ENCODE peak calls at places on chromosomes 1 and 21, in five cellular contexts. K is Panc1, U is upper lobe of right lung, A is PC-3, T is GM23248. V is an unnamed sample.

GRCh38 chr1:6805004-6805416 is 19.8 kb downstream of the CAMTA1 start:
- DNase-seq in K (no peak), U (no peak), T (no peak), A (no peak), V (no peak)

GRCh38 chr1:180580237-180580636 is 21.5 kb downstream of the OVAAL start:
- DNase-seq in T (peak; percentile 37), U (no peak), A (peak; percentile 17), K (no peak), V (no peak)

GRCh38 chr21:33640697-33641338 is 723 bp downstream of the CRYZL1 start:
- DNase-seq in K (no peak), U (no peak), T (peak; percentile 71), A (peak; percentile 36), V (no peak)

GRCh38 chr1:95716097-95716496 is 482.1 kb downstream of the RWDD3 start:
- DNase-seq in T (no peak), K (no peak), U (no peak), A (peak; percentile 11), V (no peak)

GRCh38 chr1:174367892-174368291 is 79.9 kb upstream of the GPR52 start:
- DNase-seq in A (no peak), U (no peak), T (no peak), K (no peak), V (no peak)

GRCh38 chr1:155932487-155932886 is 1.7 kb downstream of the KHDC4 start:
- DNase-seq in K (no peak), T (peak; percentile 74), A (peak; percentile 78), U (no peak), V (no peak)

GRCh38 chr1:119613769-119614358 is 34.2 kb downstream of the ZNF697 start:
- DNase-seq in A (peak; percentile 90), T (peak; percentile 85), U (peak; percentile 81), K (peak; percentile 69), V (peak; percentile 79)

GRCh38 chr1:212455406-212456165 is 22.9 kb downstream of the NENF start:
- DNase-seq in T (peak; percentile 76), U (peak; percentile 89), A (peak; percentile 98), K (peak; percentile 59), V (peak; percentile 83)

GRCh38 chr1:119978018-119978505 is 81.7 kb upstream of the ADAM30 start:
- DNase-seq in T (no peak), A (no peak), K (no peak), U (no peak), V (no peak)

GRCh38 chr21:28069446-28069845 is 923.2 kb downstream of the LTN1 start:
- DNase-seq in T (peak; percentile 27), U (no peak), A (peak; percentile 17), K (no peak), V (no peak)

GRCh38 chr1:4068076-4068475 is 168.0 kb upstream of the C1orf174 start:
- DNase-seq in U (peak; percentile 28), A (no peak), T (no peak), K (no peak), V (no peak)

GRCh38 chr1:241270016-241270415 is 87.0 kb downstream of the RGS7 start:
- DNase-seq in A (no peak), U (no peak), K (no peak), T (no peak), V (no peak)

GRCh38 chr1:91098299-91098901 is 76.6 kb upstream of the ZNF644 start:
- DNase-seq in T (no peak), A (peak; percentile 25), U (no peak), K (no peak), V (no peak)

GRCh38 chr1:87513270-87513669 is 184.6 kb downstream of the LMO4 start:
- DNase-seq in T (no peak), K (no peak), U (no peak), A (no peak), V (no peak)

GRCh38 chr1:187474266-187474665 is 645.5 kb downstream of the PLA2G4A start:
- DNase-seq in T (peak; percentile 72), U (no peak), A (peak; percentile 41), K (no peak), V (no peak)

GRCh38 chr1:236429715-236430274 is 35.7 kb downstream of the EDARADD start:
- DNase-seq in A (no peak), T (no peak), K (no peak), U (no peak), V (no peak)

GRCh38 chr1:65959896-65960295 is 167.2 kb downstream of the PDE4B start:
- DNase-seq in T (no peak), A (no peak), U (no peak), K (no peak), V (no peak)

GRCh38 chr1:19635646-19636045 is 8.5 kb upstream of the NBL1 start:
- DNase-seq in A (peak; percentile 38), K (no peak), T (peak; percentile 47), U (peak; percentile 20), V (no peak)

GRCh38 chr1:225919906-225920305 is 4.1 kb downstream of the PYCR2 start:
- DNase-seq in K (no peak), T (peak; percentile 83), A (peak; percentile 93), U (peak; percentile 79), V (peak; percentile 58)

DNA sequence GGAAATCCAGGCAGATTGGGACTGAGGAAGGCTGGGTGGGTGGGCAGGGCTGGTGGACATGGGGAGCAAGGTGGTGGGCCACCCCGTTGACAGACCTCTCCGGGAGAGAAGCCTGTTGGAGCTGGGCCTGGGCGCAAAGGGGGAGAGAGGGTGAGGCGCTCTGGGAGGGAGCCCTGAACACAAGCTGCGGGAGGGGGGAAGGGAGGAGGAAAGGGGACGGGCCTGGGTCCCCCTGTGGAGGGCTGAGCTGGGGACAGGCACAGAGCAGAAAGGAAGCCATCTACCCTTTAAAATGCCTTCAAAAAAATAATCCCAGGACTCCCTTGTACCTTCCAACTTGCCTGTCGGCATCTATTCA is 161.8 kb downstream of the PSMG1 start:
- DNase-seq in A (no peak), K (no peak), U (no peak), T (no peak), V (no peak)
- H3K27ac ChIP-seq in A (no peak overlapping the region), K (no peak overlapping the region), U (peak overlapping the region; percentile 70), T (no peak overlapping the region), V (no peak overlapping the region)

DNA sequence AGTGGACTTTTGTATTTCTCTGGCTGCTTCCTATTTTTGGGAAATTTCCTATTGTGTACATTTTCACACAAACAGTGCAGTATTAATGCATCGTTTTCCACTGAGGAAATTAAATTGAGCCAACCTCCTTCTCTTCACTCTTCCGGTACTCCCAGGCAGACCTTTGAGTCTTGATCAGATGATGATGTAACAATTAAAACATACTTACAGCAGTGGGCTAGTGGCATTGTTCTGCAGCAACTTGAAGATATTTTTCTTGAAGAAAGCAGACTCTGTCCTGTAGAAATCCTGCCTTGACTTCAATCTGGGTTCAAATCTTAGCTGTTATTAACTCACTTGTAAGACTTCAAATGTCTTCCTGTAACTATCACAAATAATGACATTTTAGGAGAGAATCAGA is 19.0 kb upstream of the TMEM200B start:
- DNase-seq in U (no peak), T (no peak), A (no peak), K (no peak), V (no peak)
- H3K27ac ChIP-seq in U (no peak overlapping the region), T (no peak overlapping the region), A (no peak overlapping the region), K (no peak overlapping the region), V (no peak overlapping the region)

GRCh38 chr1:117318456-117318855 is 48.8 kb upstream of the MAN1A2 start:
- DNase-seq in A (no peak), T (no peak), U (no peak), K (no peak), V (no peak)

GRCh38 chr1:117324357-117324756 is 42.9 kb upstream of the MAN1A2 start:
- DNase-seq in K (no peak), T (no peak), A (no peak), U (no peak), V (no peak)

GRCh38 chr1:117320515-117320914 is 46.7 kb upstream of the MAN1A2 start:
- DNase-seq in A (no peak), U (no peak), T (no peak), K (no peak), V (no peak)

GRCh38 chr1:117318011-117318410 is 49.2 kb upstream of the MAN1A2 start:
- DNase-seq in K (no peak), A (no peak), T (no peak), U (no peak), V (no peak)

DNA sequence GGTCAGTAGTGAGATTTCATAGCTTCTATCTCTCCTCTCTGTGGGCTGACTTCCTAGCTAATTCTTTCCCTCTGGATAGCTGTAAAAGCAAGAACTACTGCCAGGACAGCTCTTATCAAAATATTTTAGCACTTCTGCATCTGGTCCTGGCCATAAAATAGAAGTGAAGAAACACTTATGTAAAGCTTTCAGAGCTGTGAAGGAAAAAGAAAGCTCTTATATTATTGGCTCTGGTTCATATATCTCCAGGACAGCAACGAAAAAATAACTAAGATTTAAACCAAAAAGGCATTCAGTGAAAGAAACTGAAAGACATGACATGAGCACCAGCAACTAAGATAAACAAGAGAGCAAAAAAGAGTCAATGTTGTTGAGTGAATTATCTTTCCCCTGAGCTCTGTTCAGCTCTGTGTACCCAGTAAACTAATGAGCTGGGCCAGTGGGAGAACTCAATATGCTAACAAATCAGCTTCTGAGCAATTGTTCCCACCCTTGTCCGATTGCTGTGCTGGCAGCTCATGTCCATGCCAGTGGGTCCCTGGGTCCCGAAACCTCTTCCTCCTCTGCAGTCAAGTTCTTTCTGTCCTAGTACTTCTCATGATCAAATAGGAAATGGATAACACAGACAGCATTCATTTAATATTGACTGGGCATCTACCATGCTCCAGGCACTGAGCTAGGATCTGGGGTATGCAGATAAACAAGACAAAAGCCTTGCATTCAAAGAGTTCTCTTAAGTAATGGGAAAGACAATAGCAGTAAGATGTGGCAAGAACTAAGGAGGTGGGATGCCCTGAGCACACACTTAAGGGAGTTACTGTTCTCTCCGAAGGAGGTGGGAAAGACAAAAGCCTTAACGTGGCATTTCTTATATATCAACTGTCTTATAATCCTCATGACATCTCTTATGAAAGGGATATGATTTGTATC is 45.3 kb upstream of the MAN1A2 start:
- DNase-seq in A (no peak), T (no peak), U (no peak), K (no peak), V (no peak)
- H3K27ac ChIP-seq in A (no peak overlapping the region), T (no peak overlapping the region), U (no peak overlapping the region), K (no peak overlapping the region), V (no peak overlapping the region)

GRCh38 chr1:151920147-151920546 is 10.8 kb upstream of the THEM4 start:
- DNase-seq in U (no peak), K (no peak), T (no peak), A (no peak), V (no peak)

GRCh38 chr1:151923422-151923821 is 14.1 kb upstream of the THEM4 start:
- DNase-seq in T (no peak), K (no peak), A (no peak), U (no peak), V (no peak)

GRCh38 chr1:151919246-151919645 is 9.9 kb upstream of the THEM4 start:
- DNase-seq in T (no peak), K (no peak), U (no peak), A (no peak), V (no peak)

DNA sequence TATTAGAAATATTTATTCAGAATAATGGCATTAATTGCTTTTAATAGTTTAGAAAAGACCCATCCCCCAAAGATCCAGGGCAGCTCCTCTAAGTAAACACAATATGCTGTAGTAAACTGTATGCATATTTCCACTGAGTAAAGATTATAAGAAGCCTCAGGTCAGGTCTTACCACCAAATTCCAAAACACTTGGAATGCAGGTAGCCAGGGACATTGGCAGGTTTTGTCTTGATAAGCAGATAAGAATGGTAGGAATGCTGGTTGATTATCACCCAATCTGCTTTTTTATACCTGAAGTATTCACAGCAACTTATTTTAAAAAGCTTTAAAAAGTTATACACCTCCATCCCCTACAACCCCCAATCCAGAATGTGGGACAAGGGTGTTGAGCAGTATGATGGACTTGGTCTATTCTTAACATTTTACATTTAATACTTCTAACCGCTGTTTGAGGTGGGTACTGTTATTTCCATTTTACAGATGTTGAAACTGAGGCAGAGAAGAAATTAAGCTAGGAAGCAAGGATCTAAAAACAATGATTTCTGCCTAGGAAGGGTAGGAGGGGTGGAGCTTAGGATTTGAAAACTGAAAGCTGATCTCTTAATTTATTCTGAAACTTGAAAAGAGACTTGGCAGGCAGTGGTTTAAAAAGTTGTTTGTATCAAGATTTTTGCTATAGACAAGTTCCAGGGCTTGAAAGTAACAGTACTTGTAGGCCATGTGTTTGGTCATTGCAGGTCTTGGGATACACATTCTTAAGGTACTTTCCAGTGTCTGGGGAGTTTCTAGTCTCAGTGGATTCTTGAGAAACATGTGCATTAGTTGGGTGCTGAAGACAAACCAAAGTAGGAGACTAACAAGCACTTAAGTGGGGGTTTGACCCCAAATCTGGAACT is 15.6 kb upstream of the THEM4 start:
- DNase-seq in A (no peak), K (no peak), U (no peak), T (no peak), V (no peak)
- H3K27ac ChIP-seq in A (no peak overlapping the region), K (peak overlapping the region; percentile 50), U (no peak overlapping the region), T (no peak overlapping the region), V (no peak overlapping the region)

V was measured in caudate nucleus.